ENCODE peak calls at places on chromosomes 12 and 14, in ten cellular contexts. C is choroid plexus epithelial cell, L is GM12864, Z is A673, I is suprapubic skin, V is stomach, D is heart left ventricle, J is pancreas, B is foreskin fibroblast, X is coronary artery. K is an unnamed sample.

GRCh38 chr12:79933580-79934264 is 1.2 kb downstream of the PPP1R12A start:
- DNase-seq in C (peak; percentile 23), L (no peak), Z (peak; percentile 33), I (no peak), V (no peak), D (no peak), J (no peak), B (peak; percentile 4), X (no peak), K (no peak)

GRCh38 chr12:44618960-44619359 is 257.2 kb downstream of the NELL2 start:
- DNase-seq in C (no peak), L (no peak), Z (no peak), I (no peak), V (no peak), D (no peak), J (no peak), B (no peak), X (no peak), K (no peak)

GRCh38 chr14:102504951-102505600 is 4.5 kb downstream of the ANKRD9 start:
- DNase-seq in C (no peak), L (no peak), Z (no peak), I (no peak), V (no peak), D (peak; percentile 43), J (no peak), B (no peak), X (peak; percentile 71), K (no peak)

GRCh38 chr12:6277982-6278438 is 32.5 kb upstream of the PLEKHG6 start:
- DNase-seq in C (no peak), L (no peak), Z (no peak), I (peak; percentile 82), V (peak; percentile 68), D (peak; percentile 26), J (peak; percentile 68), B (no peak), X (no peak), K (no peak)

GRCh38 chr14:24179961-24180726 is 8.3 kb downstream of the REC8 start:
- DNase-seq in C (peak; percentile 69), L (no peak), Z (peak; percentile 39), I (peak; percentile 56), V (no peak), D (no peak), J (no peak), B (peak; percentile 74), X (peak; percentile 74), K (peak; percentile 64)

GRCh38 chr12:21764950-21765349 is 9.6 kb downstream of the KCNJ8 start:
- DNase-seq in C (no peak), L (no peak), Z (no peak), I (no peak), V (no peak), D (no peak), J (no peak), B (no peak), X (no peak), K (no peak)

GRCh38 chr12:21912318-21912717 is 28.9 kb downstream of the ABCC9 start:
- DNase-seq in C (peak; percentile 10), L (no peak), Z (no peak), I (no peak), V (no peak), D (no peak), J (no peak), B (peak; percentile 11), X (no peak), K (no peak)

GRCh38 chr12:125431516-125431915 is 366.3 kb downstream of the AACS start:
- DNase-seq in C (no peak), L (no peak), Z (no peak), I (no peak), V (no peak), D (no peak), J (no peak), B (no peak), X (no peak), K (no peak)

GRCh38 chr12:115172521-115172920 is 488.5 kb upstream of the TBX3 start:
- DNase-seq in C (peak; percentile 15), L (no peak), Z (no peak), I (no peak), V (no peak), D (no peak), J (no peak), B (peak; percentile 56), X (no peak), K (no peak)

DNA sequence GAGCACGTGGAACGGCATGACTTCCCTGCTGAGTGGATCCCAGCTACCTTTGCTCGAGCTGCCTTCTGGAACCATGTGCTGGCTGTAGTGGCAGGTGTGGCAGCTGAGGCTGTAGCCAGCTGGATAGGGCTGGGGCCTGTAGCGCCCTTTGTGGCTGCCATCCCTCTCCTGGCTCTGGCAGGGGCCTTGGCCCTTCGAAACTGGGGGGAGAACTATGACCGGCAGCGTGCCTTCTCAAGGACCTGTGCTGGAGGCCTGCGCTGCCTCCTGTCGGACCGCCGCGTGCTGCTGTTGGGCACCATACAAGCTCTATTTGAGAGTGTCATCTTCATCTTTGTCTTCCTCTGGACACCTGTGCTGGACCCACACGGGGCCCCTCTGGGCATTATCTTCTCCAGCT is 14.8 kb upstream of the ESPL1 start:
- DNase-seq in C (no peak), L (no peak), Z (no peak), I (no peak), V (no peak), D (no peak), J (no peak), B (no peak), X (no peak), K (no peak)
- H3K4me3 ChIP-seq in C (peak overlapping the region; percentile 90), L (peak overlapping the region; percentile 78), Z (peak overlapping the region; percentile 82), I (peak overlapping the region; percentile 65), V (peak overlapping the region; percentile 95), D (peak overlapping the region; percentile 97), J (no peak overlapping the region), B (peak overlapping the region; percentile 90), X (peak overlapping the region; percentile 81), K (no peak overlapping the region)

DNA sequence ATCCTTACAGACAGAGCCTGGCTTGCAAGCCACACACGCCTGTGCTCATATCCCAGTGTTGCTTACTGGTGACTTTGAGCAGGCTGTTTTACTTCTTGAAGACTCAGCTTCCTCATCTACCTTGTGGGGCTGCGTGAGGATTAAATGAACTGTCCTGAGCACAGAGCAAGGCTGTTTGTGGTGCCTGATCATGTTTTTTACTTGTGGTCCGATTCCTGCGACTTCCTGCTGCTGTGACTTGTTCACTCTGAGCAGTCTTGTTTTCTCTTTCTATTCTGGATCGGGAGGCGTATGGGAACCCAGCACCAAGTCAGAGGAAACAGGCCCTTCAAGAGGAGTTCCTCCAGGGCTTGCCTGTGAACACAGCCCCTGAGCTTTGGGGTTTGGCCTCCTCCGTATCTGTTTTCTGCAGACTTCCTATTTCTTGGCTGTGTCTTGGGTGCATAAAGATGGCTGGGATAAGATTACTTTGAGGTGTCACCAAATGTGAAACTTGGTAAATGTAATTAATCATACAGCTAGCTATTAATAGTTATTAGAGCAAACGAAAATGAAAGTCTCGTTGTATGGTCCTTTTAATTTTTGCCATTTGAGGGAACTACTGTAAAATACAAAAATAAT is 251.7 kb downstream of the FOXN3 start:
- DNase-seq in C (no peak), L (peak; percentile 40), Z (no peak), I (no peak), V (no peak), D (no peak), J (no peak), B (no peak), X (no peak), K (no peak)
- H3K4me3 ChIP-seq in C (no peak overlapping the region), L (peak overlapping the region; percentile 27), Z (no peak overlapping the region), I (no peak overlapping the region), V (peak overlapping the region; percentile 14), D (peak overlapping the region; percentile 35), J (no peak overlapping the region), B (no peak overlapping the region), X (peak overlapping the region; percentile 52), K (no peak overlapping the region)

GRCh38 chr14:104681689-104682074 is 7.7 kb upstream of the INF2 start:
- DNase-seq in C (peak; percentile 84), L (no peak), Z (peak; percentile 84), I (peak; percentile 85), V (peak; percentile 92), D (peak; percentile 94), J (peak; percentile 74), B (peak; percentile 78), X (peak; percentile 92), K (peak; percentile 41)

GRCh38 chr14:104680806-104681688 is 8.4 kb upstream of the INF2 start:
- DNase-seq in C (peak; percentile 84), L (peak; percentile 73), Z (peak; percentile 64), I (peak; percentile 75), V (peak; percentile 87), D (peak; percentile 74), J (peak; percentile 83), B (peak; percentile 80), X (peak; percentile 85), K (no peak)

GRCh38 chr14:104678346-104678745 is 11.1 kb upstream of the INF2 start:
- DNase-seq in C (no peak), L (no peak), Z (peak; percentile 95), I (peak; percentile 70), V (no peak), D (peak; percentile 67), J (no peak), B (no peak), X (peak; percentile 76), K (no peak)

GRCh38 chr14:104678901-104679705 is 10.3 kb upstream of the INF2 start:
- DNase-seq in C (no peak), L (no peak), Z (no peak), I (no peak), V (no peak), D (peak; percentile 64), J (no peak), B (no peak), X (peak; percentile 75), K (no peak)

DNA sequence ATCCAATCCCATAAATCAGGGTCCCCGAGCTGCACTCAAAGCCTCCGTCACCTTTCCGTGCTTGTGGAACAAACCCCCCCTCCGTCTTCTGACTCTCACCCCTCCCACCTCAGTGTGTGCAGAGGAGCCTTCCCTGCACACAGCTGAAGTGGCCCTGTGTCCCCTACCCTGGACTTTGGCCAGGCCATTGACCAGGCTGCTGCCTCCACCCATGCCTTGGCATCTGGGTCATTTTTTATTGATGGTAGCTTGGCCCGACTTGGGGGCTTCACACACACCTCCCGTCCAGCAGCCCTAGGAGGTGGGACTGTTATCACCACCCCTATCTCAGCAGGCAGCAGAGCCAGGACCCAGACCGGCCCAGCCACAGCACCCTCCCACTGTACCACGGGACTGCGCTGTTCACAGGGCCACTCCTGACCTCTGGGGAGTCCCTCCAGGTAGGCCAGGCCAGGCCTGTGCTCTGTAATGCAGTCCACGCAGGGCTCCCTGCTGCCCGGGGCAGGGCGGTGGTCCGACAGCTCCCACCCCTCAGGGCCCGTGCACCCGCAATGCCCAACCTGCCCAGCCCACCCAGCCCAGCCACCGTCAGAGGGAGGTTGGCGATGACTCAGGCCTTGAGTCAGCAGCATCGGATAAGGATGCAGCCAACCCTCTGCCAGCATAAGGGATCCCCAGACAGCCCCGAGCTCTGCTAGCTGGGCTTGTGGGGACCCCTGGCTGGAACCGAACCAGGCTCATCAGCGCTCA is 9.2 kb upstream of the INF2 start:
- DNase-seq in C (peak; percentile 79), L (no peak), Z (peak; percentile 59), I (peak; percentile 70), V (peak; percentile 77), D (peak; percentile 57), J (peak; percentile 60), B (peak; percentile 79), X (peak; percentile 87), K (peak; percentile 45)
- H3K4me3 ChIP-seq in C (no peak overlapping the region), L (no peak overlapping the region), Z (no peak overlapping the region), I (no peak overlapping the region), V (no peak overlapping the region), D (no peak overlapping the region), J (no peak overlapping the region), B (no peak overlapping the region), X (peak overlapping the region; percentile 51), K (peak overlapping the region; percentile 3)

GRCh38 chr14:37588956-37589737 is 5.9 kb downstream of the FOXA1 start:
- DNase-seq in C (no peak), L (no peak), Z (no peak), I (no peak), V (no peak), D (no peak), J (no peak), B (no peak), X (no peak), K (no peak)
- H3K4me3 ChIP-seq in C (no peak overlapping the region), L (no peak overlapping the region), Z (no peak overlapping the region), I (no peak overlapping the region), V (peak overlapping the region; percentile 67), D (no peak overlapping the region), J (no peak overlapping the region), B (no peak overlapping the region), X (no peak overlapping the region), K (no peak overlapping the region)